ENCODE peak calls at places on chromosome 7, in ten cellular contexts. O is brain microvascular endothelial cell; N is prostate gland; U is WERI-Rb-1; H is uterus; T is IMR-90; W is body of pancreas; S is esophagus muscularis mucosa; V is AG04450; Z is CD8-positive, alpha-beta memory T cell. X is an unnamed sample. For H3K27me3, the result is how much of the 10 kb centered on the place peaks cover.

GRCh38 chr7:120665068-120665467 is 192.9 kb downstream of the TSPAN12 start:
- DNase-seq in O (no peak), N (no peak), U (no peak), H (no peak), T (no peak), W (no peak), S (no peak), V (no peak), Z (no peak), X (no peak)

GRCh38 chr7:85041599-85042216 is 145.1 kb downstream of the SEMA3D start:
- DNase-seq in O (peak), N (peak), U (peak), H (peak), T (peak), W (peak), S (no peak), V (peak), Z (no peak), X (no peak)

GRCh38 chr7:15709978-15710377 is 23.5 kb upstream of the MEOX2 start:
- DNase-seq in O (no peak), N (no peak), U (no peak), H (no peak), T (no peak), W (no peak), S (no peak), V (no peak), Z (no peak), X (no peak)

GRCh38 chr7:26417911-26418413 is 126.3 kb downstream of the SNX10 start:
- DNase-seq in O (no peak), N (no peak), U (no peak), H (no peak), T (no peak), W (no peak), S (no peak), V (no peak), Z (no peak), X (no peak)

GRCh38 chr7:73831656-73832579 is 1.1 kb downstream of the CLDN4 start:
- DNase-seq in O (no peak), N (peak), U (no peak), H (no peak), T (no peak), W (peak), S (no peak), V (no peak), Z (no peak), X (no peak)

GRCh38 chr7:73909051-73909941 is 48.3 kb downstream of the TMEM270 start:
- DNase-seq in O (no peak), N (no peak), U (no peak), H (no peak), T (no peak), W (no peak), S (no peak), V (no peak), Z (no peak), X (no peak)

GRCh38 chr7:155209478-155209864 is 88.2 kb upstream of the INSIG1 start:
- DNase-seq in O (no peak), N (no peak), U (no peak), H (no peak), T (no peak), W (no peak), S (no peak), V (no peak), Z (no peak), X (peak)

GRCh38 chr7:19939746-19940145 is 166.3 kb upstream of the TMEM196 start:
- DNase-seq in O (peak), N (no peak), U (no peak), H (no peak), T (peak), W (no peak), S (no peak), V (no peak), Z (no peak), X (no peak)

GRCh38 chr7:64880322-64881297 is 22.5 kb upstream of the ZNF273 start:
- DNase-seq in O (no peak), N (no peak), U (no peak), H (no peak), T (no peak), W (no peak), S (peak), V (no peak), Z (no peak), X (no peak)

GRCh38 chr7:146736446-146737190 is 620.0 kb downstream of the CNTNAP2 start:
- DNase-seq in O (peak), N (no peak), U (no peak), H (no peak), T (no peak), W (no peak), S (no peak), V (no peak), Z (no peak), X (no peak)

GRCh38 chr7:18740579-18740988 is 245.0 kb downstream of the HDAC9 start:
- DNase-seq in O (no peak), N (no peak), U (no peak), H (no peak), T (no peak), W (no peak), S (no peak), V (no peak), Z (no peak), X (no peak)

GRCh38 chr7:43077732-43078391 is 34.6 kb upstream of the HECW1 start:
- DNase-seq in O (peak), N (no peak), U (no peak), H (no peak), T (peak), W (no peak), S (no peak), V (no peak), Z (no peak), X (no peak)

GRCh38 chr7:9681284-9681683 is 1247.9 kb downstream of the NXPH1 start:
- DNase-seq in O (no peak), N (no peak), U (no peak), H (no peak), T (no peak), W (no peak), S (no peak), V (no peak), Z (no peak), X (no peak)

GRCh38 chr7:33421384-33421783 is 292.0 kb downstream of the BBS9 start:
- DNase-seq in O (no peak), N (no peak), U (no peak), H (no peak), T (peak), W (no peak), S (no peak), V (peak), Z (no peak), X (no peak)

GRCh38 chr7:42614636-42615035 is 297.2 kb downstream of the C7orf25 start:
- DNase-seq in O (no peak), N (no peak), U (no peak), H (no peak), T (no peak), W (no peak), S (no peak), V (no peak), Z (no peak), X (no peak)

GRCh38 chr7:46681865-46682503 is 760.9 kb upstream of the IGFBP3 start:
- DNase-seq in O (no peak), N (no peak), U (no peak), H (peak), T (no peak), W (no peak), S (no peak), V (no peak), Z (no peak), X (no peak)

GRCh38 chr7:32214913-32215312 is 144.7 kb upstream of the PDE1C start:
- DNase-seq in O (no peak), N (no peak), U (no peak), H (no peak), T (no peak), W (no peak), S (peak), V (no peak), Z (no peak), X (no peak)

GRCh38 chr7:11434371-11434770 is 397.6 kb downstream of the THSD7A start:
- DNase-seq in O (no peak), N (no peak), U (no peak), H (no peak), T (no peak), W (no peak), S (no peak), V (no peak), Z (no peak), X (no peak)

GRCh38 chr7:35519971-35520809 is 174.7 kb downstream of the HERPUD2 start:
- DNase-seq in O (peak), N (peak), U (peak), H (peak), T (peak), W (peak), S (no peak), V (peak), Z (peak), X (peak)

GRCh38 chr7:37714606-37715005 is 31.0 kb downstream of the GPR141 start:
- DNase-seq in O (no peak), N (no peak), U (no peak), H (no peak), T (no peak), W (no peak), S (no peak), V (no peak), Z (no peak), X (peak)

GRCh38 chr7:96178581-96178980 is 143.3 kb downstream of the SLC25A13 start:
- DNase-seq in O (no peak), N (no peak), U (no peak), H (no peak), T (no peak), W (no peak), S (no peak), V (no peak), Z (no peak), X (no peak)

GRCh38 chr7:42070068-42070467 is 166.9 kb downstream of the GLI3 start:
- DNase-seq in O (peak), N (no peak), U (no peak), H (no peak), T (peak), W (no peak), S (no peak), V (no peak), Z (no peak), X (no peak)

GRCh38 chr7:134729895-134730294 is 49.5 kb upstream of the CALD1 start:
- DNase-seq in O (no peak), N (no peak), U (no peak), H (peak), T (peak), W (no peak), S (no peak), V (no peak), Z (no peak), X (no peak)

GRCh38 chr7:82247814-82248433 is 195.7 kb downstream of the CACNA2D1 start:
- DNase-seq in O (no peak), N (no peak), U (no peak), H (no peak), T (peak), W (no peak), S (no peak), V (no peak), Z (no peak), X (no peak)

GRCh38 chr7:95545007-95545615 is 51.2 kb downstream of the PDK4 start:
- DNase-seq in O (peak), N (peak), U (no peak), H (peak), T (peak), W (peak), S (no peak), V (peak), Z (no peak), X (no peak)

GRCh38 chr7:154202002-154202401 is 149.8 kb downstream of the DPP6 start:
- DNase-seq in O (no peak), N (no peak), U (no peak), H (no peak), T (no peak), W (no peak), S (no peak), V (no peak), Z (no peak), X (no peak)

GRCh38 chr7:47786557-47787248 is 161.6 kb downstream of the PKD1L1 start:
- DNase-seq in O (peak), N (peak), U (no peak), H (peak), T (peak), W (peak), S (peak), V (peak), Z (no peak), X (no peak)

GRCh38 chr7:2203551-2204300 is 29.0 kb downstream of the MAD1L1 start:
- DNase-seq in O (no peak), N (no peak), U (no peak), H (peak), T (peak), W (no peak), S (no peak), V (no peak), Z (no peak), X (no peak)

GRCh38 chr7:98874942-98875341 is 3.4 kb upstream of the TRRAP start:
- DNase-seq in O (no peak), N (no peak), U (no peak), H (no peak), T (no peak), W (no peak), S (no peak), V (no peak), Z (no peak), X (no peak)

GRCh38 chr7:96034940-96035727 is 262.8 kb downstream of the DYNC1I1 start:
- DNase-seq in O (no peak), N (peak), U (no peak), H (no peak), T (no peak), W (peak), S (no peak), V (no peak), Z (no peak), X (no peak)

GRCh38 chr7:50962281-50962883 is 179.7 kb upstream of the GRB10 start:
- DNase-seq in O (no peak), N (no peak), U (no peak), H (no peak), T (no peak), W (no peak), S (peak), V (no peak), Z (no peak), X (no peak)

GRCh38 chr7:79217976-79218626 is 235.4 kb downstream of the MAGI2 start:
- DNase-seq in O (no peak), N (no peak), U (no peak), H (no peak), T (no peak), W (no peak), S (no peak), V (no peak), Z (no peak), X (no peak)

GRCh38 chr7:73351447-73352167 is 23.6 kb downstream of the FKBP6 start:
- DNase-seq in O (no peak), N (no peak), U (no peak), H (no peak), T (no peak), W (no peak), S (no peak), V (no peak), Z (no peak), X (no peak)

GRCh38 chr7:129783097-129783919 is 169.5 kb downstream of the UBE2H start:
- DNase-seq in O (no peak), N (no peak), U (no peak), H (no peak), T (no peak), W (no peak), S (no peak), V (no peak), Z (no peak), X (no peak)
- H3K27me3 ChIP-seq in O (half or more), N (under half), U (under half), H (half or more), T (half or more), W (under half), S (half or more), V (half or more), Z (half or more), X (under half)

DNA sequence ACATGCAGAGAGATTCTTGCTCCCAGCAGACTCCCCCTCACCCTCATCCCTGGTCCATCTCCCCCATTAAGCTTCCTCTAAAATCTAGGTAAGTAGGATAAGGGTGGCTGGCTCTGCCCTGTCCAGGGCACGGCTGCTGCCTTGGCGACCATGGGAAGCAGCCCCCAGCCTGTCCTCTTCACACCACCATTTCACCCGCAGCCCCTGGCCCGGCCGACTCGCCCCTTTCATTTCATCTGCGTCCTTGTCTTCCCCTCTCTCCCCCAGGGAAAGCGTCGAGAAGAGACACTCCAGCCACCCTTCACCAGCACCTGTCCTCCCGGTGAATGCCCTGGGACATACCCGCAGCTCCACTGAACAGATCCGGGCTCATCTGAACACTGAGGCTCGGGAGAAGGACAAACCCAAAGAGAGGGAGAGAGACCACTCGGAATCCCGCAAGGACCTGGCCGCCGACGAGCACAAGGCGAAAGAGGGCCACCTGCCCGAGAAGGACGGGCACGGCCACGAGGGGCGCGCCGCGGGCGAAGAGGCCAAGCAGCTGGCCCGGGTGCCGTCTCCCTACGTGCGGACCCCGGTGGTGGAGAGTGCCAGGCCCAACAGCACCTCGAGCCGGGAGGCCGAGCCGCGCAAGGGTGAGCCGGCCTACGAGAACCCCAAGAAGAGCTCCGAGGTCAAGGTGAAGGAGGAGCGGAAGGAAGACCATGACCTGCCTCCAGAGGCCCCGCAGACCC is 342.3 kb upstream of the GALNT17 start:
- DNase-seq in O (no peak), N (no peak), U (no peak), H (no peak), T (no peak), W (no peak), S (no peak), V (no peak), Z (no peak), X (no peak)
- H3K4me3 ChIP-seq in O (no peak), N (no peak), U (no peak), H (no peak), T (no peak), W (no peak), S (no peak), V (no peak), Z (no peak), X (no peak)

DNA sequence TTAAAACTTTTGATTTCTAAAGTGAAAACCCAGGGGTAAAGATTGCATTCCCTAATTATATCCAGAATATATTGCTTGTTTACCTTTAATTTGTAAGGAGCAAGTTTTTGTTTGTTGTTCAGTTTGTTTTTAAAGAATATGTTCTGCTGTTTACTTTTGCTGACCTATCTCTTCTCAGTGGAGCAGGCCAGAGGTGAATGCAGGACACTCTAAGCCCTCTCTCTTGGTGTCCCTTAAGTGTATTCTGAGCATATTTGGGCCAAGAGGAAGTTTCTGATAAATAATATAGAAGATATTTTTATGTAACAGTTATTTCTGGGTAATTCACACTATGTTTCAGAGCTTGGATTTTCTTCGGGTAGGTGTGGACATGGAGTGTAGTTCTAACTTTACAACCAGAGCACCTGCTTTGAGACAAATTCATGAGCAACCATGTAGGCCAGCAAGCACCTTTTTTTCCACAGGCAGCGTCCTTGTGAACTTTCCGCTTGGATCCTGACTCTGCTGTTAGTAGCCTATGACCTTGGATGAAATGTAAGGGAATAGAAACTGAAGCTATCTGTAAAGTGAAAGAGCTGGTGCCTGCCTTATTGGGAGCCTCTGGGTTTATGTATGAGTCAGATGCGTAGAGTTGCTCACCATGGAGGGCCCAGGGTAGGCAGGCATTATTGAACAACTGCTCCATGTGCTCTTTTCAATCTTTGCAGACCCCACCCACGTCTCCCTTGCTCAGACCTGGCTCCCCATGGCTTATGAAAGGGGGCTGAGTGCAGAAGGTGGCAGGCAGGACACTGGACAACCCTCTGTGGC is 16.1 kb downstream of the OGDH start:
- DNase-seq in O (no peak), N (no peak), U (no peak), H (no peak), T (peak), W (peak), S (no peak), V (no peak), Z (no peak), X (no peak)
- H3K27ac ChIP-seq in O (no peak), N (no peak), U (no peak), H (no peak), T (no peak), W (peak), S (peak), V (no peak), Z (peak), X (peak)

DNA sequence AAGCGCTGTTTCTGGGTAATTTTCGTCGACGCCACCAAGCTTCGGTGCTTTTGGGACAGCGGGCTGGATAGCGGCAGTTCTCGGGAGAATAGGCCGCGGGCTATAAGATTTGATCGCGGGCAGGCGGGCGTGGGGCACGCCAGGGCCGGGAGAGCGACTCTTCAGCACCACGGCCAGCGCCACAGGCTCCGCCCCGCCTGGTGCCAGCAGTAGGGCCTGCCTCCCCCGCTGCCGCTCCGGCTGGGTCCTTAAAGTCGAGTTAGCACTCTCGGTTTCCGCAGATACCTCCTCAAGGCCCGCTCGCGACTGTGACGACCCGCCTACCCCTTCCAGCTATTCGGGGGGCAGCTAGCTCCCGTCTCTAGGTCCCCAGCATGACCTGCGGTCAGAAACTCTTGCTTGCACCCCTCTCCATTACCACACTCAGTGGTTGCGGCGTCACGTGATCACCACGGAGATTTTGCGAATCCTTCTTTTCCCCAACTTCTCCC is 9.4 kb downstream of the NXPH1 start:
- DNase-seq in O (peak), N (no peak), U (peak), H (no peak), T (no peak), W (peak), S (no peak), V (no peak), Z (peak), X (peak)
- H3K27me3 ChIP-seq in O (under half), N (under half), U (under half), H (half or more), T (under half), W (under half), S (under half), V (under half), Z (under half), X (half or more)

GRCh38 chr7:122885583-122886356 is 490 bp downstream of the CADPS2 start:
- DNase-seq in O (peak), N (peak), U (peak), H (peak), T (no peak), W (peak), S (no peak), V (no peak), Z (no peak), X (no peak)

GRCh38 chr7:122883049-122883670 is 3.1 kb downstream of the CADPS2 start:
- DNase-seq in O (no peak), N (no peak), U (no peak), H (no peak), T (no peak), W (no peak), S (no peak), V (no peak), Z (no peak), X (no peak)

GRCh38 chr7:122881324-122881723 is 4.9 kb downstream of the CADPS2 start:
- DNase-seq in O (no peak), N (no peak), U (no peak), H (no peak), T (no peak), W (no peak), S (no peak), V (no peak), Z (no peak), X (no peak)

GRCh38 chr7:122886357-122887081 is at the start of gene CADPS2:
- DNase-seq in O (peak), N (peak), U (peak), H (peak), T (peak), W (peak), S (no peak), V (peak), Z (no peak), X (no peak)

DNA sequence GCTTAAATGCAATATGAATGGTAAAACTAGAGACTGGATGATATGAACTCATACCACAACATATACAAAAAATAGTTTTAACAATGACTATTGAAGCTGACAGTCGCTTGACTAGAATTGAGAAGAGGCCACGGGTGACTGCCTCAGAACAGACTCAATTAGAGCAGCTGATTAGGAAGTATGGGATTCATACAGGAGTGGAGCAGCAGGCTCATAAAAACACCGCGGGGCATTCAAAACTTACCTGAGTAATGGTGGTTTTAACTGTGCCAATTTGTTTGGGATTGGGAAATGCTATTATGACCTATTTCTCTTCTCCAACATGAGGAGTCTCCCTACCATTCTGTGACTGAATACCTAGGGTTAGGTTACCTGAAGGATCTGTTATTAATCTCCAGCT is 2.1 kb downstream of the CADPS2 start:
- DNase-seq in O (no peak), N (peak), U (no peak), H (no peak), T (no peak), W (peak), S (no peak), V (no peak), Z (no peak), X (no peak)
- H3K4me3 ChIP-seq in O (no peak), N (peak), U (no peak), H (no peak), T (no peak), W (no peak), S (peak), V (no peak), Z (no peak), X (no peak)